ENCODE peak calls at places on chromosomes 5 and 9, in seven cellular contexts. Q is midbrain; J is activated CD4-positive, alpha-beta T cell treated with anti-CD3 and anti-CD28 coated beads, Interleukin-2, amount 10 ng/mL, durations not matched to agents 7 days and 5 days; D is uterus; I is amniotic epithelial cell; B is psoas muscle; R is activated CD8-positive, alpha-beta memory T cell treated with anti-CD3 and anti-CD28 coated beads for 4 hours. G is an unnamed sample.

GRCh38 chr9:138053996-138054752 is 176.6 kb downstream of the CACNA1B start:
- DNase-seq in Q (no peak), J (no peak), D (no peak), I (no peak), B (no peak), R (no peak), G (no peak)

GRCh38 chr5:149392718-149393117 is 13.6 kb upstream of the IL17B start:
- DNase-seq in Q (no peak), J (no peak), D (no peak), I (peak), B (no peak), R (no peak), G (no peak)

GRCh38 chr9:129170229-129170628 is 7.8 kb downstream of the IER5L start:
- DNase-seq in Q (no peak), J (no peak), D (no peak), I (peak), B (no peak), R (no peak), G (no peak)

GRCh38 chr5:116861097-116861496 is 286.5 kb upstream of the SEMA6A start:
- DNase-seq in Q (no peak), J (no peak), D (no peak), I (no peak), B (no peak), R (no peak), G (no peak)

GRCh38 chr9:100011062-100011681 is 87.6 kb downstream of the ERP44 start:
- DNase-seq in Q (peak), J (peak), D (no peak), I (peak), B (no peak), R (no peak), G (no peak)

GRCh38 chr5:137734962-137735530 is 843 bp downstream of the KLHL3 start:
- DNase-seq in Q (peak), J (peak), D (peak), I (peak), B (no peak), R (no peak), G (no peak)

GRCh38 chr9:128297221-128297773 is 21.2 kb downstream of the SWI5 start:
- DNase-seq in Q (no peak), J (no peak), D (no peak), I (no peak), B (no peak), R (no peak), G (no peak)

GRCh38 chr9:111298831-111299603 is 31.0 kb downstream of the OR2K2 start:
- DNase-seq in Q (peak), J (peak), D (peak), I (peak), B (peak), R (no peak), G (no peak)

G was measured in central memory CD8-positive, alpha-beta T cell.